ENCODE peak calls at places on chromosomes 2 and 18, in nine cellular contexts. X is BJ, N is adrenal gland, D is stomach, O is ovary, K is endothelial cell of umbilical vein, Z is astrocyte of the spinal cord, V is body of pancreas, W is GM23338. R is an unnamed sample.

GRCh38 chr2:36322108-36322507 is 33.5 kb upstream of the CRIM1 start:
- DNase-seq in Z (peak; percentile 65), W (peak; percentile 67), V (no peak), N (no peak), X (no peak), O (no peak), K (peak; percentile 70), D (no peak), R (no peak)

GRCh38 chr2:136126021-136126420 is 8.1 kb upstream of the CXCR4 start:
- DNase-seq in D (no peak), X (no peak), K (no peak), O (no peak), Z (no peak), N (no peak), V (no peak), W (no peak), R (no peak)

GRCh38 chr2:134231965-134232340 is 21.9 kb upstream of the MGAT5 start:
- DNase-seq in W (no peak), V (no peak), N (no peak), O (no peak), X (peak; percentile 37), D (no peak), Z (peak; percentile 51), K (no peak), R (no peak)

GRCh38 chr2:61537590-61538178 is 472 bp downstream of the XPO1 start:
- DNase-seq in D (no peak), X (no peak), W (peak; percentile 33), Z (peak; percentile 17), O (no peak), N (no peak), K (peak; percentile 24), V (no peak), R (no peak)

GRCh38 chr2:174003635-174004310 is 38.6 kb upstream of the SP3 start:
- DNase-seq in X (no peak), V (peak; percentile 69), W (peak; percentile 48), D (peak; percentile 72), Z (no peak), K (no peak), N (no peak), O (no peak), R (no peak)

GRCh38 chr2:239064253-239064652 is 216.4 kb downstream of the TWIST2 start:
- DNase-seq in W (no peak), X (no peak), Z (no peak), D (no peak), V (no peak), K (no peak), N (no peak), O (no peak), R (no peak)

GRCh38 chr18:54679318-54680149 is 88.5 kb downstream of the DYNAP start:
- DNase-seq in O (no peak), D (no peak), K (peak; percentile 79), V (no peak), Z (peak; percentile 89), X (peak; percentile 32), N (no peak), W (peak; percentile 69), R (no peak)

GRCh38 chr2:209426432-209426831 is 2.6 kb downstream of the MAP2 start:
- DNase-seq in K (peak; percentile 4), Z (peak; percentile 69), O (no peak), D (no peak), X (peak; percentile 19), W (peak; percentile 68), N (no peak), V (no peak), R (no peak)

GRCh38 chr2:238162516-238163441 is 4.0 kb downstream of the ERFE start:
- DNase-seq in N (peak; percentile 5), K (no peak), W (no peak), V (no peak), D (no peak), O (peak; percentile 28), X (no peak), Z (peak; percentile 57), R (no peak)

GRCh38 chr18:75456277-75456676 is 28.8 kb upstream of the SMIM21 start:
- DNase-seq in V (no peak), N (no peak), D (no peak), X (no peak), O (peak; percentile 48), W (peak; percentile 30), Z (peak; percentile 12), K (no peak), R (no peak)

DNA sequence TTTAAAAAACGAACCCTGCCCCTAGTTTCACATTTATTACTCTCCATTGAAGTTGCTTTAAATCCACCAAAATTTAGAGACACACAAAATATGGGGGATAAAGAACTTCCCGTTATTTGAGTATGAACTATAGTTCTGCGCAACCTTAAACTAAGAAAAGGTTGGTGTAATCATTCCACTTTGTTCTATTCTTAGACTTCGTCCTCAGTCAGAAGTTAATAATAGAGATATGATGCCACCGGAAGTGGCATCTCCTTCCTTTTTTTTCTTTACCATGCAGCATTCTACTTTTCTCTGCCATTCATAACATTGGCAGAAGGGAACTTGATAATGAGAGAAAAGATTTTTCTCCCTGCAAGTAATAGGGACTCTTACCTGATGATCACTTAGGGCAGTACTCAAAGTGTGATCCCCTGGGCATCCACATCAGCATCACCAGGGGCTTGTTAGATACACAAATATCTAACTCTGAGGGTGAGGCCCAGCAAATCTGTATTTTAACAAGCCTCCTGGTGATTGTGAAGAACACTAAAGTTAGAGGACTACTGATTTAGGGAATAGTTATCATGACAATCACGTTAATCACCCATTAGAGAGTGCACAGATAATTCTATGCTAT is 147.7 kb upstream of the DTNA start:
- DNase-seq in N (no peak), Z (no peak), W (no peak), O (no peak), V (no peak), K (no peak), D (no peak), X (no peak), R (no peak)
- H3K4me3 ChIP-seq in N (no peak overlapping the region), Z (no peak overlapping the region), W (no peak overlapping the region), O (no peak overlapping the region), V (no peak overlapping the region), K (no peak overlapping the region), D (no peak overlapping the region), X (no peak overlapping the region), R (no peak overlapping the region)

GRCh38 chr18:41744664-41745063 is 210.4 kb upstream of the PIK3C3 start:
- DNase-seq in V (no peak), O (no peak), D (no peak), W (peak; percentile 24), N (no peak), Z (no peak), K (peak; percentile 40), X (no peak), R (no peak)

GRCh38 chr18:41747723-41748242 is 207.3 kb upstream of the PIK3C3 start:
- DNase-seq in K (no peak), N (no peak), X (no peak), W (no peak), D (no peak), Z (no peak), V (no peak), O (no peak), R (no peak)

GRCh38 chr18:41751161-41751560 is 203.9 kb upstream of the PIK3C3 start:
- DNase-seq in N (no peak), V (no peak), W (no peak), X (no peak), Z (no peak), O (no peak), D (no peak), K (no peak), R (no peak)

DNA sequence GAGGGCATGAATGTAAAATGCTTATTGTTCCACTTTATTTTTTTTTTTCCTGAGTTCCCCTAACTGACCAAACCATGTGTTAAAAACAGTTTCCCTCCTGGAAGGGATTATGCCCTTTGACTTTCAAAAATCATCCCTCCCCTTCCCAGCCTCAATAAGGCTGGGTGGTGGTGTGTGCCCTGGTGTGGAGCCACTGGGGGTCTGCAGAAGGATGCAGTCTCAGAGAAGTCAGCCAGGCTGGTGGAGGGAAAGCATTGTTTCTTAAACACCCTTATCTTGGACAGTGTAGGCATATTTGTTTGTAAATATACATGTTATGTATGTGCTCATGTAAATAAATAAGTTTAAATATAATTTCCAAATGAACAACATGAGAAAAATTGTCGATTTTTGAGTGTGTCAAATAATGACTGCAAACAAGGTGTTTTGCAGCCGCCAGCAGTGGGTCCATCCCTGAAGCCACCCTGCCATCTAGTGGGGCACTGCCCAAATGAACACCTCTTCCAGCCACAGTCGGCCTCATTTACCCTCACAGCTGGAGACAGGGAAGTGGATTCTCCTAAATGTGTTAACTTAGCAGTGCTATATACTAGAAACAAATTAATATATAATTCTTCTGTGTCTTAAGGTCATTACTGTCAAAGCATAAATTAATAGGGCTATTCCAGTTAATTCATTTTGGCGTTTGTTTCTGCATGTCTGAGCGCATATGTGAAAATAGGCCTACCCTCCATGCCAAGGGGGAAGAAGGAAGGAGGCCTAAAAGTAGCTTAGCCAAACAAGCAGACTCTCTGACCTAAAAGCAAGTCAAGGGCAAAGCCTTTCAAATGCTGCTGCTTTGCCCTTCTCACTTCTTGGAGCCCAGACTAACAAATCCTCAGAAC is 209.6 kb upstream of the PIK3C3 start:
- DNase-seq in Z (peak; percentile 49), W (peak; percentile 82), O (no peak), D (peak; percentile 61), N (peak; percentile 72), K (peak; percentile 71), X (no peak), V (peak; percentile 31), R (no peak)
- TF ChIP-seq CTCF in Z (peak; percentile 73), W (peak; percentile 86), O (no peak), D (peak; percentile 42), N (peak; percentile 59), K (peak; percentile 64), X (peak; percentile 65), V (peak; percentile 48), R (no peak)

DNA sequence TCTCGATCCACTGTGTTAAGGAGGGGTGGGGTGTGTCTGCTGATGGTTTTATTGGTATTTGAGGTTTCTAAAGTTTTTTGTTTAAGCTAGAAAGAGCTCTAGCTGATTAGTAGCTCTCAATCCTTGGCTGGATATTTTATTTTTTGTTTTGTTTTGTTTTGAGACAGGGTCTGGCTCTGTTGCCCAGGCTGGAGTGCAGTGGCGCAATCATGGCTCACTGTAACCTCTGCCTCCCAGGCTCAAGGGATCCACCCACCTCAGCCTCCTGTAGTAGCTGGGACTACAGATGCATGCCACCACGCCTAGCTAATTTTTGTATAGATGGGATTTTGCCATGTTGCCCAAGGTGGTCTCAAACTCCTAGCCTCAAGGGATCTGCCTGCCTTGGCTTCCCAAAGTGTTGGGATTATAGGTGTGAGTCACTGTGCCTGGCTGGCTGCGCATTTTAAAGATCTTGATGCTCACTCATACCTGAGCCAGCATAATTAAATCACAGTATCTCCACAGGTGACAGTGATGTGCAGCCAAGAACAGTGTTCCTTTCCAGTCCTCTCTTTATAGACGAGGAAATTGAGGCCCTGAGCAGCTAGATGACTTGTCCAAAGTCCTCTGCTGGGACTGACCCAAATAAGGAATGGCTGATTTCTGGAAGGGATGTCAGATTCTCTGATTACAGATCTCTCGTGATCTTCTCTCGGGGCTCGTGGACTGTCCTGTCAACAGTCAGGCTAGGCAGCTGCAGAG is 44.4 kb downstream of the SPTBN1 start:
- DNase-seq in D (no peak), V (no peak), X (no peak), W (no peak), N (no peak), K (no peak), Z (no peak), O (no peak), R (no peak)
- H3K4me3 ChIP-seq in D (no peak overlapping the region), V (no peak overlapping the region), X (no peak overlapping the region), W (no peak overlapping the region), N (no peak overlapping the region), K (no peak overlapping the region), Z (no peak overlapping the region), O (no peak overlapping the region), R (no peak overlapping the region)

DNA sequence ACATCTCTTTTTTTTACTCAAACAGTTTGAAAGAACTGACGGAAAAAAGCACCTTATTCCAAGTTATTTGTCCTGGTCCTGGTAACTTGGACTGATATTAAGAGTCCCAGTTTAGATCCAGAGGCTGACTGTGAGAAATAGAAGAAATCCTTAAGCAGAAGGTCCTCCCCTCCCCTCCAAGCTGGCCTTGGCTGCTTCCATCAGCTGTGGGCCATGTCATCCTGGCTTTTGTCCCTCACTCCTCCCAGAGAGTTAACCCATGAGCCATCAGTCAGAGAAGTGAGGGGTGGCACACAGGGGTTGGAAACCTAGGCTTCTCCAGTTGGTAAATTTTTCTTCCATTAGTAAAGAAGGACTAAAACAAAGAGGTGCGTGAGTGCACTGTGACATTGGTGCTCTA is 9.7 kb upstream of the NAPG start:
- DNase-seq in Z (no peak), D (no peak), N (no peak), O (no peak), W (no peak), V (no peak), K (no peak), X (no peak), R (no peak)
- TF ChIP-seq CTCF in Z (no peak), D (no peak), N (no peak), O (no peak), W (no peak), V (no peak), K (no peak), X (no peak), R (no peak)